ENCODE peak calls at places on chromosomes 5 and 9, in ten cellular contexts. W is sigmoid colon; O is CD4-positive, alpha-beta memory T cell; J is adrenal gland; S is lower lobe of right lung; Z is PC-9; N is astrocyte; X is left ventricle myocardium inferior; C is lung; K is IMR-90. F is an unnamed sample.

GRCh38 chr5:173093597-173093996 is 37.4 kb downstream of the CREBRF start:
- DNase-seq in N (no peak), K (no peak), S (no peak), W (no peak), C (no peak), Z (no peak), J (no peak), O (no peak), X (no peak), F (no peak)

GRCh38 chr5:33120671-33121070 is 320.1 kb upstream of the TARS1 start:
- DNase-seq in J (no peak), S (no peak), O (no peak), W (no peak), N (peak; percentile 95), Z (no peak), C (no peak), K (peak; percentile 90), X (no peak), F (no peak)

GRCh38 chr5:174056064-174056842 is 10.7 kb downstream of the NSG2 start:
- DNase-seq in Z (no peak), W (no peak), K (no peak), S (no peak), C (no peak), X (peak; percentile 57), J (no peak), N (no peak), O (no peak), F (no peak)

GRCh38 chr9:87587356-87587745 is 89.7 kb downstream of the DAPK1 start:
- DNase-seq in W (no peak), Z (no peak), J (no peak), C (no peak), N (no peak), X (no peak), O (no peak), S (no peak), K (no peak), F (no peak)

GRCh38 chr9:116547729-116548426 is 139.2 kb upstream of the TRIM32 start:
- DNase-seq in C (no peak), N (no peak), W (no peak), Z (no peak), O (no peak), K (no peak), X (no peak), S (no peak), J (peak; percentile 57), F (peak; percentile 34)

GRCh38 chr5:151772029-151772867 is 494 bp downstream of the G3BP1 start:
- DNase-seq in K (no peak), S (peak; percentile 66), N (peak; percentile 17), X (peak; percentile 48), C (peak; percentile 49), Z (peak; percentile 29), O (peak; percentile 70), W (peak; percentile 74), J (peak; percentile 54), F (peak; percentile 59)

GRCh38 chr5:61630908-61631307 is 298.9 kb downstream of the ZSWIM6 start:
- DNase-seq in X (no peak), N (no peak), K (no peak), C (no peak), O (no peak), S (no peak), J (no peak), W (no peak), Z (no peak), F (no peak)

GRCh38 chr5:52709171-52709925 is 78.4 kb upstream of the ITGA1 start:
- DNase-seq in N (peak; percentile 60), Z (no peak), S (no peak), C (no peak), X (no peak), W (no peak), J (peak; percentile 19), K (peak; percentile 42), O (no peak), F (no peak)

GRCh38 chr5:180717989-180718388 is 21.9 kb downstream of the OR2Y1 start:
- DNase-seq in K (no peak), X (no peak), N (no peak), W (no peak), Z (no peak), C (no peak), J (no peak), S (no peak), O (no peak), F (no peak)

DNA sequence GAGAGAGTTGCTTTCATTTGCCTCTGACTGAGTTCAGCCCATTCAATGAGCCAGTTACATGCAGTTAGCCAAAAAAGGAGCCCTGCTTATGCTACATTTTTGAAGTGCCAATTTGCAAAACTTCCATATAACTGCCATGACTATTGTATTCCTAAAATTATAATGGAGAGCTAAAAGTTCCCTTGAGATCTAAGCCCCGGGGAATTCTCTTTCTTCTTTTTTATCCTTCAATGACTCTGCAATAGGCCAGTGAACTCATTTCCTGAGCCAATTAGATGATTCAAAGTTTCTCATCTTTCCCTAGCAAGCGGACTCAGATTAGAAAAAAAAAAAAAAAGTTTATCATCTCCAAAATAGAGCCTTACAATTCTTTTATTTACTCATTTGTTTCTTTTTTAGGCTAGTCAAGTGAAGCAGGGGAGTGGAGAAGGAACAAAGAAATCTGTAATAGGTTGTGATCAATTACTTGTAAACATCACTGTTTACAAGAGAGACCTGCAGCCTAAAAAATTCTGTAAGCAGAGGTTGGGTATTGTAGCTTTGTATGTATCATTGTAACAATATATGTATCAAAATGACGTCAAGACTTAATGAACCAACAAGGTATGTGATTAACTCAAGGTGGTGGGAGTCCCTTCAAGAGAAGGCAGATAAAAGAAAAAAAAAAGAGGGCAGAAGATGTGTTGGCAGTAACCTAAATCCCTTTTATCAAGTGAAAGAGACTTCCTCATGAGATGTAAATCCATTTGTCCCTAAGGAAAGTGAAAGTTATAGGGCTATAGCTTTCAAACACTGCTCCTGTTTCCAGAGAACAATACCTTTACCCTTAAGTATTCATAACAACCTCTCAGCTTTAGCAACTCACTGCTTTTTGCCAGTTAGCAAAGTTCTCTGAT is 48.7 kb upstream of the HOMER1 start:
- DNase-seq in Z (no peak), W (no peak), O (no peak), J (no peak), K (peak; percentile 69), S (no peak), X (no peak), C (no peak), N (peak; percentile 29), F (no peak)
- H3K27ac ChIP-seq in Z (no peak overlapping the region), W (no peak overlapping the region), O (no peak overlapping the region), J (no peak overlapping the region), K (no peak overlapping the region), S (no peak overlapping the region), X (no peak overlapping the region), C (no peak overlapping the region), N (no peak overlapping the region), F (no peak overlapping the region)

GRCh38 chr5:150762216-150762615 is 3.4 kb upstream of the DCTN4 start:
- DNase-seq in S (no peak), X (no peak), N (no peak), C (no peak), Z (no peak), O (no peak), W (no peak), J (no peak), K (no peak), F (no peak)
- H3K4me1 ChIP-seq in S (peaks cover 29% of the 10 kb centered on the region), X (peaks cover 24% of the 10 kb centered on the region), N (peaks cover 12% of the 10 kb centered on the region), C (peaks cover 4% of the 10 kb centered on the region), Z (peaks cover 19% of the 10 kb centered on the region), O (peaks cover 16% of the 10 kb centered on the region), W (peaks cover 8% of the 10 kb centered on the region), J (peaks cover 34% of the 10 kb centered on the region), K (peaks cover 9% of the 10 kb centered on the region), F (peaks cover 3% of the 10 kb centered on the region)

GRCh38 chr9:121345070-121345469 is 25.0 kb downstream of the STOM start:
- DNase-seq in W (no peak), J (no peak), O (no peak), S (no peak), C (no peak), K (peak; percentile 42), N (no peak), Z (no peak), X (no peak), F (no peak)

GRCh38 chr9:121336705-121337104 is 33.3 kb downstream of the STOM start:
- DNase-seq in J (no peak), K (no peak), Z (no peak), S (no peak), C (no peak), O (no peak), N (no peak), W (no peak), X (no peak), F (no peak)

GRCh38 chr9:121344062-121344696 is 25.9 kb downstream of the STOM start:
- DNase-seq in W (no peak), J (no peak), O (no peak), N (no peak), S (no peak), K (no peak), Z (no peak), X (no peak), C (no peak), F (no peak)

GRCh38 chr9:121339437-121339836 is 30.6 kb downstream of the STOM start:
- DNase-seq in X (no peak), N (no peak), Z (no peak), J (no peak), W (no peak), S (no peak), K (no peak), C (no peak), O (no peak), F (no peak)

DNA sequence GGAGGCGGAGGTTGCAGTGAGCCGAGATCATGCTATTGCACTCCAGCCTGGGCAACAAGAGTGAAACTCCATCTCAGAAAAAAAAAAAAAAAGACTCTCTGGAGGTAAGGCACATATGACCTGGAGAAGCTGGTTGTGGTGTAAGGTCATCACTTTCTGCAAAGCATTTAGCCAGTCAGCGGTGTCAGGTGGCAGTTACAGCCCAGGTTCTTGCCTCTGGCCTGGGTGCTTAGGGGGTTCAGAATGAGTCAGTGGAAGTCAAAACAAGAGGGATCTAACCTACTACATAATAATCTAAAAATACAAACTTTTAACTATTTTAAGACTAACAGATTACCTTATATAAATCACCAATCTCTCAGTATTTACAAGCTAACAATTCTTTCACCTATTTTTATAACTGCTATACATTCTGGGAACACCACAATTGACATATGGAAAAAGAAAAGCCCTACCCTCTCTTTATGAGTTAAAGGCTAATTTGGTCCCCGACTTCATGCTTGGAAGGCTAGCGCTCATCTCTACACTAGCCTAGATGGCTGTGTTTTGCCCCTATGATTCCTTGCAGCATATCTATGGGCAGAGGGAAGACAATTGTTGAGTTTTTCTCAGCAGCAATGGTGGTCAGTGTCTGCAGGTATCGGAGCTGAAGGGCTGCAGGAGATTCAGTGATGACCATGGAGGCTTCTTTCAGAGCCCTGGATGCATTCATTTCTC is 29.2 kb downstream of the STOM start:
- DNase-seq in Z (peak; percentile 62), N (no peak), X (no peak), C (no peak), O (no peak), K (peak; percentile 48), W (no peak), S (no peak), J (no peak), F (peak; percentile 45)
- H3K27me3 ChIP-seq in Z (no peaks in the 10 kb centered on the region), N (no peaks in the 10 kb centered on the region), X (no peaks in the 10 kb centered on the region), C (no peaks in the 10 kb centered on the region), O (no peaks in the 10 kb centered on the region), K (no peaks in the 10 kb centered on the region), W (no peaks in the 10 kb centered on the region), S (no peaks in the 10 kb centered on the region), J (no peaks in the 10 kb centered on the region), F (no peaks in the 10 kb centered on the region)

DNA sequence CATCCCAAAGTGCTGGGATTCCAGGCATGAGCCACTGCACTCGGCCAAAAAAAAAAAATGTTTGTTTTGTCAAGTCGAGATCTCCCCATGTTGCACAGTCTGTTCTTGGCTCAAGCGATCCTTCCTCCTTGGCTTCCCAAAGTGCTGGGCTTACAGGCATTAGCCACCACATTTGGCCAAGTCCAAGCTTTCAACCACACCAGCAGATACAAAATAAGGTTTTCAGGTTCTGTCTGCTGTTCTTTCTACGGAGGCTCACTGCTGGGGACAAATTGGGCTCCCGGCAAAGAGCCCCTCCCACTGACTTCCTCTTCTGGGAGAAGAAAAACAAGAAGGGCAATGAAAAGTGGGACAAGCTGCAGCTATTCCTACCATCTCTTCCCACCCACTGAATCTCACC is 37.6 kb upstream of the GGTA1 start:
- DNase-seq in Z (no peak), K (no peak), S (no peak), N (no peak), J (no peak), O (no peak), C (no peak), X (no peak), W (no peak), F (no peak)
- H3K27ac ChIP-seq in Z (no peak overlapping the region), K (no peak overlapping the region), S (no peak overlapping the region), N (no peak overlapping the region), J (no peak overlapping the region), O (no peak overlapping the region), C (no peak overlapping the region), X (peak overlapping the region; percentile 60), W (peak overlapping the region; percentile 9), F (no peak overlapping the region)

F was measured in SJCRH30.